ENCODE peak calls at places on chromosome 9, in eight cellular contexts. L, M, F, Q, W, J, C and R are unnamed samples.

GRCh38 chr9:21096172-21096900 is 18.6 kb upstream of the IFNB1 start:
- DNase-seq in L (no peak), W (no peak), J (no peak), C (peak), M (peak), Q (peak), F (no peak), R (peak)

GRCh38 chr9:15834541-15834940 is 281.7 kb downstream of the CCDC171 start:
- DNase-seq in J (no peak), M (no peak), Q (no peak), W (no peak), F (no peak), C (no peak), L (no peak), R (no peak)

GRCh38 chr9:116450378-116451139 is 236.5 kb upstream of the TRIM32 start:
- DNase-seq in F (no peak), M (no peak), Q (peak), J (no peak), W (no peak), C (peak), L (no peak), R (peak)

GRCh38 chr9:35756275-35756742 is 2.2 kb upstream of the MSMP start:
- DNase-seq in F (no peak), C (no peak), M (no peak), J (peak), Q (peak), L (peak), W (peak), R (no peak)

GRCh38 chr9:80061940-80062339 is 490.2 kb downstream of the TLE4 start:
- DNase-seq in M (peak), J (no peak), F (no peak), Q (peak), W (no peak), L (no peak), C (no peak), R (no peak)

GRCh38 chr9:24961787-24962186 is 416.1 kb upstream of the IZUMO3 start:
- DNase-seq in M (no peak), F (no peak), W (no peak), C (no peak), Q (no peak), J (no peak), L (no peak), R (no peak)

GRCh38 chr9:124209279-124209678 is 48.5 kb upstream of the NEK6 start:
- DNase-seq in C (peak), L (no peak), F (no peak), Q (no peak), J (no peak), W (no peak), M (no peak), R (no peak)

GRCh38 chr9:136784249-136784996 is 6.7 kb upstream of the TMEM141 start:
- DNase-seq in J (no peak), L (peak), W (no peak), Q (no peak), M (no peak), F (peak), C (peak), R (peak)

GRCh38 chr9:122402403-122403268 is 31.8 kb downstream of the PTGS1 start:
- DNase-seq in Q (peak), M (peak), F (peak), C (no peak), L (no peak), J (no peak), W (no peak), R (peak)

GRCh38 chr9:21682981-21683380 is 119.5 kb upstream of the MTAP start:
- DNase-seq in L (no peak), W (no peak), J (no peak), M (no peak), C (no peak), F (no peak), Q (peak), R (no peak)

GRCh38 chr9:96136992-96137665 is 164.8 kb downstream of the HSD17B3 start:
- DNase-seq in Q (peak), C (peak), J (no peak), L (peak), W (no peak), F (no peak), M (peak), R (peak)

GRCh38 chr9:24518545-24518944 is 27.2 kb downstream of the IZUMO3 start:
- DNase-seq in L (no peak), F (no peak), W (no peak), C (no peak), M (no peak), J (no peak), Q (no peak), R (no peak)

GRCh38 chr9:97041898-97042297 is 3.0 kb upstream of the CTSV start:
- DNase-seq in J (no peak), L (peak), W (no peak), C (no peak), Q (peak), F (no peak), M (no peak), R (no peak)

GRCh38 chr9:97518909-97519307 is 17.4 kb downstream of the TMOD1 start:
- DNase-seq in L (peak), J (no peak), M (peak), C (no peak), Q (peak), F (peak), W (no peak), R (no peak)

GRCh38 chr9:98993570-98993945 is 49.9 kb downstream of the COL15A1 start:
- DNase-seq in W (peak), M (no peak), J (peak), Q (no peak), F (no peak), L (peak), C (peak), R (peak)

GRCh38 chr9:104386425-104387069 is 117.5 kb upstream of the OR13F1 start:
- DNase-seq in W (no peak), L (no peak), J (no peak), C (peak), M (no peak), Q (peak), F (peak), R (no peak)

GRCh38 chr9:73640971-73641370 is 489.3 kb downstream of the ANXA1 start:
- DNase-seq in F (no peak), M (no peak), C (no peak), J (no peak), W (no peak), L (no peak), Q (no peak), R (peak)

DNA sequence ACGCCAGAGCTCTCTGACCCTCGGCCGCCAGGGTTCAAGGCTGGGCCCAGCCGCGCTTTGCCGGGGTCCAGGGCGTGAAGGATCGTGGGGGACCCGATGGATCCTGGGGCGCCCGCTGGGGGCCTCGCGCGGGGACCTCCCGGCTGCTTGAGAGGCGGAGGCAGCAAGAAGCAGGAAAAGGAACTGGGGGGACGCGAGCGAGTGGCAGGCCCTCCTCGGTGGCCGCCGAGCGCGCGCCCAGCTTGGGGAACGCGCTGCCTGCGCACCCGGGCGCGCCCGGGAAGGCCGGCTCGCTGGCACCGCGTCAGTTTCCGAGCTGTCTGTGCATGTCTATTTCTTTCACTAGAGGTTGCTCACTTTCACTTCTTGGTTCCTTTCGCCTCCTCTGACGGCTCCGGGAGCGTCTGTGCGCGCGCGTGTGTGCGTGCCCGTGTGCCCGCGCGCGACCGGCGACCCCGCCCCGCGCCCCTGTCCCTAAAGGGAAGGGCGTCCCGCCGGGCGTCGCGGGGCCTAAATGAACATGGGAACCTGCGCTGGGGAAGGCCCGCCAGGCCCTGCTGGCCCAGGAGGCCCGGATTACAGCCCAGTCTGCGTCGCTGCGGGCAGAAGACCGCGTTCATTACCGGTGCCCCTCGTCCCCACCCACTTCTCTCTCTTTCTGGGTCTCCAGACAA is 205.5 kb upstream of the IER5L start:
- DNase-seq in M (peak), L (peak), J (peak), W (peak), F (no peak), C (peak), Q (peak), R (peak)
- TF ChIP-seq CTCF in M (no peak), L (no peak), J (peak), W (no peak), F (no peak), C (peak), Q (peak), R (no peak)

GRCh38 chr9:68678430-68678829 is 26.6 kb upstream of the PIP5K1B start:
- DNase-seq in J (no peak), M (no peak), F (no peak), C (peak), Q (no peak), L (no peak), W (no peak), R (peak)
- TF ChIP-seq CTCF in J (peak), M (no peak), F (no peak), C (peak), Q (no peak), L (no peak), W (no peak), R (peak)

GRCh38 chr9:93965830-93966577 is 10.8 kb upstream of the BARX1 start:
- DNase-seq in J (no peak), Q (no peak), C (no peak), L (no peak), W (no peak), M (no peak), F (no peak), R (peak)
- TF ChIP-seq CTCF in J (no peak), Q (peak), C (no peak), L (no peak), W (no peak), M (peak), F (no peak), R (no peak)

GRCh38 chr9:131405858-131406566 is 12.1 kb downstream of the PRRC2B start:
- DNase-seq in C (no peak), W (no peak), L (no peak), J (no peak), F (no peak), Q (no peak), M (no peak), R (no peak)

GRCh38 chr9:131404581-131404980 is 10.7 kb downstream of the PRRC2B start:
- DNase-seq in J (no peak), C (no peak), L (no peak), M (no peak), Q (no peak), F (no peak), W (no peak), R (no peak)

GRCh38 chr9:131403493-131403773 is 9.5 kb downstream of the PRRC2B start:
- DNase-seq in Q (no peak), J (no peak), C (no peak), M (no peak), L (no peak), F (no peak), W (no peak), R (no peak)

GRCh38 chr9:131405429-131405828 is 11.5 kb downstream of the PRRC2B start:
- DNase-seq in F (no peak), C (no peak), Q (no peak), L (no peak), W (peak), M (peak), J (peak), R (no peak)

GRCh38 chr9:131404987-131405386 is 11.1 kb downstream of the PRRC2B start:
- DNase-seq in Q (no peak), J (no peak), L (no peak), F (no peak), C (no peak), M (no peak), W (no peak), R (no peak)
- TF ChIP-seq CTCF in Q (no peak), J (no peak), L (no peak), F (no peak), C (no peak), M (no peak), W (no peak), R (no peak)

GRCh38 chr9:70120834-70121510 is 77.3 kb downstream of the MAMDC2 start:
- DNase-seq in W (no peak), M (peak), J (peak), F (no peak), Q (peak), C (no peak), L (no peak), R (no peak)
- TF ChIP-seq CTCF in W (no peak), M (peak), J (peak), F (peak), Q (peak), C (no peak), L (no peak), R (no peak)